ENCODE peak calls at places on chromosomes 1 and 21, in ten cellular contexts. J, E, R, D, N, K, F, V, A and I are unnamed samples.

GRCh38 chr1:85330206-85330605 is 53.8 kb upstream of the BCL10 start:
- DNase-seq in E (peak), F (no peak), N (no peak), A (no peak), K (no peak), V (no peak), D (peak), J (no peak), R (peak), I (no peak)

GRCh38 chr1:21385022-21385421 is 54.9 kb upstream of the NBPF3 start:
- DNase-seq in R (no peak), V (no peak), F (no peak), A (no peak), D (no peak), E (no peak), K (no peak), J (no peak), N (no peak), I (no peak)

GRCh38 chr1:228650141-228650540 is 85.1 kb upstream of the RHOU start:
- DNase-seq in F (no peak), E (no peak), N (no peak), J (no peak), D (no peak), K (no peak), A (no peak), R (no peak), V (no peak), I (no peak)

GRCh38 chr1:94027735-94028515 is 93.0 kb downstream of the ABCA4 start:
- DNase-seq in K (no peak), R (no peak), J (no peak), N (no peak), A (no peak), V (no peak), D (peak), E (no peak), F (no peak), I (no peak)

GRCh38 chr1:214833357-214833756 is 230.4 kb downstream of the CENPF start:
- DNase-seq in N (no peak), A (no peak), F (no peak), E (peak), D (no peak), V (no peak), K (no peak), J (no peak), R (no peak), I (no peak)

GRCh38 chr21:45575993-45576837 is 34.0 kb upstream of the SLC19A1 start:
- DNase-seq in R (no peak), J (no peak), N (no peak), V (no peak), A (no peak), K (no peak), F (no peak), E (no peak), D (no peak), I (no peak)

GRCh38 chr1:53135735-53136114 is 6.7 kb downstream of the SLC1A7 start:
- DNase-seq in N (peak), J (no peak), A (no peak), E (peak), R (no peak), V (no peak), K (no peak), D (no peak), F (no peak), I (no peak)

GRCh38 chr21:34878501-34878900 is 170.6 kb downstream of the RUNX1 start:
- DNase-seq in A (no peak), J (no peak), K (no peak), N (no peak), E (peak), F (no peak), V (no peak), R (no peak), D (no peak), I (no peak)

GRCh38 chr1:185733818-185734709 is at the start of gene HMCN1:
- DNase-seq in R (peak), F (no peak), E (peak), D (peak), V (peak), J (no peak), A (peak), K (no peak), N (no peak), I (peak)

GRCh38 chr1:177219458-177220390 is 49.0 kb downstream of the BRINP2 start:
- DNase-seq in F (no peak), V (no peak), K (no peak), J (no peak), A (no peak), E (no peak), D (no peak), N (no peak), R (no peak), I (no peak)

GRCh38 chr1:34267326-34267725 is 90.6 kb downstream of the C1orf94 start:
- DNase-seq in K (no peak), R (no peak), N (no peak), D (no peak), A (no peak), F (no peak), J (no peak), E (no peak), V (no peak), I (no peak)

GRCh38 chr1:234135501-234135900 is 231.0 kb downstream of the SLC35F3 start:
- DNase-seq in N (no peak), J (no peak), V (no peak), K (no peak), E (no peak), R (no peak), F (no peak), D (no peak), A (no peak), I (no peak)

GRCh38 chr1:220007438-220007837 is 38.9 kb downstream of the EPRS1 start:
- DNase-seq in A (no peak), V (no peak), N (no peak), J (no peak), F (no peak), D (no peak), E (no peak), R (no peak), K (no peak), I (no peak)

GRCh38 chr1:60423181-60423780 is 349.7 kb upstream of the C1orf87 start:
- DNase-seq in E (no peak), J (no peak), D (no peak), R (peak), V (no peak), F (no peak), A (no peak), K (no peak), N (no peak), I (no peak)

GRCh38 chr1:9904571-9904970 is 5.5 kb downstream of the CTNNBIP1 start:
- DNase-seq in R (no peak), N (no peak), K (no peak), V (no peak), A (no peak), E (no peak), F (no peak), J (no peak), D (no peak), I (no peak)

GRCh38 chr1:155016231-155016831 is 13.7 kb downstream of the ZBTB7B start:
- DNase-seq in J (no peak), R (no peak), E (no peak), D (no peak), K (no peak), A (no peak), N (no peak), F (no peak), V (no peak), I (no peak)

GRCh38 chr1:70071597-70071996 is 133.8 kb downstream of the LRRC40 start:
- DNase-seq in V (no peak), J (no peak), N (no peak), D (no peak), A (no peak), F (no peak), E (no peak), K (no peak), R (no peak), I (no peak)

GRCh38 chr1:234368320-234369032 is 4.8 kb upstream of the COA6 start:
- DNase-seq in A (no peak), F (no peak), R (no peak), V (no peak), N (no peak), D (no peak), E (no peak), J (no peak), K (peak), I (no peak)

GRCh38 chr1:68111804-68112436 is 61.5 kb upstream of the DIRAS3 start:
- DNase-seq in A (peak), V (no peak), F (no peak), K (no peak), D (peak), R (peak), E (peak), N (no peak), J (no peak), I (no peak)

GRCh38 chr1:62437273-62437945 is 560 bp downstream of the USP1 start:
- DNase-seq in K (peak), J (peak), N (peak), E (no peak), D (no peak), F (no peak), V (peak), R (no peak), A (peak), I (peak)

GRCh38 chr1:200038987-200039848 is 11.7 kb downstream of the NR5A2 start:
- DNase-seq in E (peak), V (peak), F (no peak), N (no peak), K (no peak), R (peak), D (peak), J (no peak), A (peak), I (no peak)